ENCODE peak calls at places on chromosomes 6 and 20, in six cellular contexts. Z is aorta; T is tibial artery; P is lower lobe of right lung; X is naive thymus-derived CD4-positive, alpha-beta T cell; B is GM23338. G is an unnamed sample.

GRCh38 chr6:19180348-19181073 is 656.7 kb upstream of the ID4 start:
- DNase-seq in X (no peak), P (no peak), B (no peak), T (peak), Z (peak), G (no peak)

GRCh38 chr20:10540636-10541493 is 105.8 kb downstream of the SLX4IP start:
- DNase-seq in B (no peak), T (no peak), P (no peak), X (no peak), Z (no peak), G (peak)

GRCh38 chr20:4740774-4741431 is 19.2 kb downstream of the PRND start:
- DNase-seq in T (no peak), Z (peak), X (peak), B (peak), P (no peak), G (peak)

GRCh38 chr6:75368151-75368779 is 83.7 kb upstream of the TMEM30A start:
- DNase-seq in B (peak), Z (no peak), P (peak), X (no peak), T (no peak), G (no peak)

GRCh38 chr6:56242343-56242742 is 5.0 kb downstream of the COL21A1 start:
- DNase-seq in X (no peak), P (no peak), Z (no peak), B (no peak), T (no peak), G (no peak)

GRCh38 chr20:44204156-44204831 is 6.3 kb downstream of the OSER1 start:
- DNase-seq in P (no peak), X (no peak), T (no peak), Z (no peak), B (no peak), G (peak)

GRCh38 chr20:50085146-50085480 is 27.8 kb downstream of the UBE2V1 start:
- DNase-seq in Z (no peak), P (no peak), B (no peak), T (peak), X (no peak), G (no peak)

GRCh38 chr6:167944130-167944529 is 53.3 kb upstream of the KIF25 start:
- DNase-seq in B (no peak), Z (no peak), P (no peak), X (no peak), T (no peak), G (no peak)

GRCh38 chr6:46191961-46192360 is 21.2 kb upstream of the ENPP5 start:
- DNase-seq in T (no peak), B (no peak), Z (no peak), X (no peak), P (no peak), G (no peak)

GRCh38 chr6:38192011-38192410 is 372.5 kb downstream of the ZFAND3 start:
- DNase-seq in Z (no peak), B (no peak), T (no peak), P (no peak), X (no peak), G (no peak)

GRCh38 chr6:90788781-90789180 is 201.9 kb upstream of the MAP3K7 start:
- DNase-seq in T (no peak), X (no peak), Z (no peak), P (no peak), B (no peak), G (no peak)

GRCh38 chr6:151024597-151024996 is 159.1 kb downstream of the MTHFD1L start:
- DNase-seq in B (no peak), P (no peak), T (peak), Z (peak), X (no peak), G (no peak)

DNA sequence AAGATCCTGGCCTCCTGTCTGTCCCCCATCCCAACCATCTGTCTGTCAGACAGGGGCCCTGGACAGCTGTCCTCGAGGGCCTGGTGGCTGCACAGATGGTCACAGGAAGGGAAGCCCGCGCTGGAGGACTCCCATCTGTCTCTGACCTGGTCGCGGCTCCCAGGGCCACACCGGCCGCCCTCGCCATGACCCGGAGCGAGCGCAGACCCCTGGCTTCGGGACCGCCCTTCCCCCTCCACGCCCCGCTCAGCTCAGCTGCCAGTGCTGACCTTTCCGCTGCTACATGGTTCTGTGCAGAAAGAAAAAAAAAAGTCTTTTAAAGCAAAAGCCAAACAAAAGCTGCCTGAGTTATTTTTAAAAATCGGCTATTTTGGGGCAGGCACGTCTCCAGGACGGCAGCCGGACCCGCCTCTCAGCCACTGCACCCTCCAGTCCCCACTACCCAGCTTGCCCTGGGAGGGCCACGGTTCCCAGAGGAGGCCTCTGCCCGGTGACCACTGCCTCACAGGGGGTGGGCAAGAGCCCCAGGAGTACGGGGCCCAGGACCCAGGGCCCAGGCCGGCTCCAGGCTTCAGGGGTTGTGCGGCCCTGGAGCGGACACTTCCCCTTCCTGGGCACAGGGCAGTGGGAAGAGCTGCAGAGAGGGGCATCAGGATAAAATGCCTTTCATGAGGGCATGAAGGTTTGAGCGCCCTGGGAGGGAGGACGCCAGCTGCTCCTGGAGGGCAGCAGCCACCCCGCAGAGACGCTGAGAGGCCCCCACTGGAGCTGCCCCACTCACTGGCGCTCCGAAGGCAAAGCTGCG is 10.8 kb downstream of the LAMA5 start:
- DNase-seq in B (no peak), P (no peak), X (no peak), Z (peak), T (peak), G (no peak)
- H3K27ac ChIP-seq in B (peak), P (peak), X (no peak), Z (peak), T (peak), G (peak)

DNA sequence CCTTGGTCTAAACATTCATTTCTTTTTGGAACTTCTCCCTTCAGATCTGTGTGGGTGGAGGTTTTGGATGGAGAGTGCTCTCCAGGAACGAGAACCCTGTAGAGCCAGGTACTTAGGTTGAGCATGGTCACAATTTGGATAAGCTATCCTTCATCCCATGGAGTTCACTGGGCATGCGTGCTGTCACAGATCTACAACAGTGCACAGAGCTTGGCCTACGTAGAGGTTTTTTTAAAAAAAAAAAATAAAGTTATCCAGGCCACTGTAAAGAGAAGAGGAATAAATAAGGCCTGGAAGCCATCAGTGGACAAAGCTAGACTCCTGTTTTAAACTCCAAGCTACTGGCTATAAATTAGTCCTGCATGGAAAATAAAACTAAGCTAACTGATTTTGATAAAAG is 165.6 kb downstream of the SLC24A3 start:
- DNase-seq in P (no peak), X (no peak), Z (no peak), T (no peak), B (no peak), G (no peak)
- H3K27ac ChIP-seq in P (no peak), X (no peak), Z (no peak), T (no peak), B (no peak), G (no peak)

GRCh38 chr6:20427856-20428255 is 26.2 kb downstream of the E2F3 start:
- DNase-seq in P (no peak), X (no peak), B (no peak), T (no peak), Z (no peak), G (peak)
- H3K27ac ChIP-seq in P (no peak), X (no peak), B (peak), T (peak), Z (no peak), G (peak)

DNA sequence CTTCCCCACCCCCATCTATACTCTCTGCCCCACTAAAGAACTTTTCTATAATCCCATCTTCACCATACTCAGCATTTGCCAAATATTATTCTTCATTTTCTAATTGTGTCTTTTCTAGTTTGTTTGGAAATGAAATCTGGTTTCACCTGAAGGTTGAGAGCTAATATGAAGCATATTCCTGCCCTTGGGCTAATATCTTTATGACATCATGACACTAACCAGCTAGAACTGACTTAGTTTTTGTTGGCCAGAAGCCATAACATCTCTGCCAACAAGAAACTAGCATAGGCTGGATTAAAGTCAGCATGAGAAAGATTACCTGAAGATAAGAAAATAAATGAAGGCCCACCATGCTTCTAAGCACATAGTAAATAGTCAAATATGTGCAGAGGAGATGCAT is 16.7 kb downstream of the UNC5CL start:
- DNase-seq in P (no peak), B (no peak), Z (no peak), X (no peak), T (no peak), G (no peak)
- H3K27ac ChIP-seq in P (no peak), B (no peak), Z (no peak), X (no peak), T (no peak), G (no peak)

GRCh38 chr6:43097502-43097901 is 21.4 kb downstream of the PTK7 start:
- DNase-seq in Z (no peak), P (no peak), B (no peak), X (no peak), T (no peak), G (no peak)

GRCh38 chr6:43097098-43097489 is 21.0 kb downstream of the PTK7 start:
- DNase-seq in T (no peak), X (no peak), B (no peak), P (no peak), Z (no peak), G (no peak)

GRCh38 chr6:43095939-43096338 is 19.8 kb downstream of the PTK7 start:
- DNase-seq in B (no peak), X (no peak), T (no peak), Z (no peak), P (no peak), G (no peak)

GRCh38 chr6:43093361-43094289 is 17.5 kb downstream of the PTK7 start:
- DNase-seq in P (no peak), T (no peak), X (no peak), B (peak), Z (no peak), G (peak)

GRCh38 chr6:43096451-43097097 is 20.5 kb downstream of the PTK7 start:
- DNase-seq in B (peak), P (peak), Z (peak), X (no peak), T (no peak), G (no peak)
- H3K27ac ChIP-seq in B (peak), P (peak), Z (no peak), X (no peak), T (no peak), G (no peak)

DNA sequence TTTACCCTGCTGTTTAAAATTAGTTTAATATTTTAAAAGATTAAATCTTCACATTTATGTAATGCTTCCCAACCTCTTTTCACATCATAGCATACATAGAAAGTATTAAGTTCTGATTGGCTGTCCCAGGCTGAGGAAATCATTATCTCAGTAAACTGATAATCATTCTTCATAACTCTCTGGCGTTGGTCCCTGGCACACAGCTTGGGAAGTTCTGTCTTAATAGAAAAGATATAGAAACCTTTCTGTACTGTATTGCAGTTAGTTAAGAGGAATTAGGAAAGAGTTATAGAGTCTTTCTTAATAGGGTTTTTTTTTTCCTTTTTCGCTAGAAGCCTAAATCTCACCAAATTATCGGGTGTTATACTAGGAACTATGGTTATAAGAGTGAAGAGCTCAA is 85.4 kb downstream of the CBFA2T2 start:
- DNase-seq in Z (no peak), P (no peak), B (no peak), T (no peak), X (no peak), G (no peak)
- H3K27ac ChIP-seq in Z (no peak), P (no peak), B (no peak), T (no peak), X (no peak), G (no peak)

GRCh38 chr20:57707320-57707719 is 2.5 kb downstream of the PMEPA1 start:
- DNase-seq in Z (no peak), T (no peak), X (no peak), P (no peak), B (no peak), G (no peak)
- H3K27ac ChIP-seq in Z (no peak), T (peak), X (no peak), P (no peak), B (no peak), G (no peak)

GRCh38 chr6:35428421-35429149 is 23.6 kb upstream of the FANCE start:
- DNase-seq in Z (no peak), B (no peak), P (no peak), T (no peak), X (no peak), G (no peak)
- H3K27ac ChIP-seq in Z (no peak), B (no peak), P (no peak), T (no peak), X (no peak), G (no peak)

DNA sequence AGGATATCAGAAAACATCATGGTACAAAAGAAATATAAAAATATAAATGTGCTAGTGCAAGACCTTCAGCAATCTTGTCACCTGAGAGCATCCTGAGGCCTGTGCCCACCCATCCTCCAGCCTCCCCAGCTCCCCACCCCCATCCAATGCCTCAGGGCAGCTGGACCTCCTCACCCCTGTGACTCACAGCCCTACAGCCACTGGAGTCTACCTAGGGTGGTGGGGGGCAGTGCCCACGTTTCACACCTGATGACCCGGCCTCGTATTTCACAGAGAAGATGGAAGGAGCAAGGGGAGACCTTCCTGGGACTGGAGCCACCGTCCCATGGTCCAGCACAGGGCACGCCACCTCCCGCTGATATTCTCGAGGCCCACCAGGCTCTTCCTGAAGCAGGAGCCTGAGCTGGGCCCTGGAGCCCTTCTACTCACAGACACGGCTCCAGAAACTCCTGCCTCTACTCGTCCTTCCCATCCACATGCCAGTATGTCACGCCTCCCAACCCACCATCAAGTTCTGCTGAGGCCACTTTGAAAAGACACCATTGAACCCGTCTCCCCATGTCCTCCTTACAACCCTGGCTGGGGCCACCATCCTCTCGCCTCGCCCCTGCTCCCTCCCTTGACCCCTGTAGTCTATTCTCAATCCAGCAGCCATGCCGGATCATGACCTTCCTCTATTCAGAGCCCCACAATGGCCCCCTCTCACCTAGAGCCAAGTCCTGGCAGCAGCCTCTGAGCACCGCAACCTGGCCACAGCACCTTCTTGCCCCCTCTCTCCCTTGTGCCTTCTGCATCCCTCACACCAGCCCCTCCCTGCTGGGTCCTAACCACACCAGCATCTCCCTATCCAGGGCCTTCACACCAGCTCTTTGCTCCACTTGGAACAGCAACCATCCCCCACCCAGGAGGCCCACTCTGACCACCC is 13.3 kb downstream of the APMAP start:
- DNase-seq in B (no peak), X (no peak), Z (no peak), P (no peak), T (no peak), G (no peak)
- H3K27ac ChIP-seq in B (no peak), X (no peak), Z (no peak), P (no peak), T (no peak), G (no peak)

DNA sequence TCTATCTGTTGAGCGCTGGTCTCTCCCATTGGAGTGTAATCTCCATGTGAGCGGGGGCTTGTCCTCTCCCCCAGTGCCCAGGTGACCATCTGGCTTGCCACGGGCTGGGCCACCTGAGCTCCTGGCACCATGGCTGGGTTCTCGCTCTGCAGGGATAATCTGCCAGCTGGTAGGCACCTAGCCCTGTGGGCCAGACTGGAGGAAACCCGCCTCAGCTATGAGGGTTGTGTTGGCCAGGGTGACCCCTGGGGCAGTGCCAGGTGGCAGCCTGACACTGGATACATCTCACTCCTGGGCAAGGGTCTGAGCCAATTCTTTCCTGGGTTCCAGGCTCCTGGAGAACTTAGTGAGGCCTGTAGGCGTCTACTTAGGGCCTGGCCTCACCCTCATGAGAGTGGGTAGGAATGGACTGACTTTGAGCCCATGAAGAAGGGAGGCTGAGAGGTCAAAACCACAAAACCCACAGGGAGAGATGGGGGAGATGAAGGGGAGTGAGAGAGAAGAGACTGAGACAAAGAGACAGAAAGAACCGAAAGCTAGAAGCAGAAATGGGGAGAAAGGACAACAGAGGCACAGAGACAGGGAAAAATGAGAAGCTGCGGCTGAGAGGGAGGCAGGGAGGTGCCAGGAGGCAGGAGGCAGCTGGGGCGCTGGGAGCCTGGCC is 5.8 kb upstream of the SLC52A3 start:
- DNase-seq in X (no peak), T (no peak), P (no peak), B (no peak), Z (no peak), G (no peak)
- H3K27ac ChIP-seq in X (no peak), T (no peak), P (no peak), B (no peak), Z (no peak), G (no peak)

G was measured in small intestine.